ENCODE peak calls at places on chromosomes 13 and 19, in seven cellular contexts. G is DMS153, D is NCI-H1436 treated with DMSO at 0.1 percent for 48 hours, A is transverse colon, Q is substantia nigra, S is HCEC 1CT, E is Ammon's horn. W is an unnamed sample.

GRCh38 chr13:113598481-113598880 is 13.9 kb downstream of the TFDP1 start:
- DNase-seq in A (no peak), E (no peak), G (no peak), S (no peak), D (no peak), Q (no peak), W (no peak)

GRCh38 chr19:13408889-13409518 is 97.3 kb downstream of the CACNA1A start:
- DNase-seq in A (no peak), D (no peak), G (no peak), E (peak), Q (no peak), S (no peak), W (no peak)

GRCh38 chr19:40217921-40218890 is at the start of gene TTC9B:
- DNase-seq in D (no peak), Q (no peak), E (peak), G (no peak), S (no peak), A (no peak), W (no peak)

GRCh38 chr13:106568225-106569003 is 477 bp upstream of the ARGLU1 start:
- DNase-seq in Q (no peak), S (no peak), D (peak), G (no peak), A (no peak), E (peak), W (no peak)

GRCh38 chr13:31320946-31321345 is 121.2 kb downstream of the B3GLCT start:
- DNase-seq in E (no peak), G (no peak), D (no peak), A (no peak), S (no peak), Q (no peak), W (no peak)

GRCh38 chr13:103903790-103904189 is 837.6 kb upstream of the SLC10A2 start:
- DNase-seq in G (no peak), E (no peak), S (no peak), D (no peak), Q (no peak), A (no peak), W (no peak)

GRCh38 chr19:29875931-29876330 is 64.1 kb downstream of the CCNE1 start:
- DNase-seq in G (no peak), A (no peak), S (no peak), Q (no peak), D (no peak), E (no peak), W (no peak)

GRCh38 chr13:98172570-98173405 is 4.3 kb downstream of the RNF113B start:
- DNase-seq in E (no peak), D (no peak), G (no peak), Q (no peak), A (no peak), S (no peak), W (no peak)

GRCh38 chr13:38979891-38980627 is 10.6 kb downstream of the STOML3 start:
- DNase-seq in Q (no peak), A (peak), E (peak), G (no peak), D (no peak), S (no peak), W (no peak)

GRCh38 chr13:39516140-39516539 is 86.9 kb downstream of the LHFPL6 start:
- DNase-seq in A (no peak), G (no peak), E (no peak), Q (no peak), D (no peak), S (no peak), W (no peak)

GRCh38 chr13:30739646-30740642 is 4.6 kb downstream of the ALOX5AP start:
- DNase-seq in Q (no peak), E (no peak), S (peak), D (no peak), A (no peak), G (no peak), W (no peak)

GRCh38 chr19:32231020-32231419 is 114.4 kb upstream of the ZNF507 start:
- DNase-seq in Q (no peak), D (no peak), S (no peak), E (no peak), A (no peak), G (no peak), W (no peak)

GRCh38 chr19:2207991-2208860 is 27.9 kb downstream of the PLEKHJ1 start:
- DNase-seq in Q (no peak), S (peak), D (no peak), A (peak), G (no peak), E (no peak), W (no peak)

GRCh38 chr13:18628428-18628827 is 553.2 kb downstream of the TUBA3C start:
- DNase-seq in Q (no peak), D (no peak), S (no peak), A (no peak), G (no peak), E (no peak), W (no peak)

GRCh38 chr19:7450243-7451223 is 38.3 kb downstream of the PEX11G start:
- DNase-seq in E (peak), G (no peak), D (no peak), S (no peak), Q (no peak), A (no peak), W (no peak)

GRCh38 chr19:48121909-48122371 is 11.3 kb upstream of the PLA2G4C start:
- DNase-seq in A (no peak), D (no peak), G (no peak), Q (peak), E (peak), S (no peak), W (peak)

W was measured in hypothalamus.